ENCODE peak calls at places on chromosomes 1 and 21, in seven cellular contexts. I is IMR-90, D is transverse colon, P is Peyer's patch, J is ovary, G is K562, S is endothelial cell of umbilical vein. Y is an unnamed sample.
A peak's percentile ranks its signal among the peaks of the same experiment; 100 is the strongest.

GRCh38 chr21:42833439-42833815 is 45.9 kb downstream of the WDR4 start:
- DNase-seq in G (peak; percentile 62), S (no peak), D (peak; percentile 64), I (peak; percentile 5), P (peak; percentile 73), J (no peak), Y (no peak)

GRCh38 chr1:152495066-152495675 is 15.4 kb upstream of the LCE5A start:
- DNase-seq in S (peak; percentile 21), I (no peak), G (peak; percentile 44), D (peak; percentile 51), P (peak; percentile 79), J (no peak), Y (no peak)

GRCh38 chr1:115671176-115672062 is 29.6 kb downstream of the VANGL1 start:
- DNase-seq in P (peak; percentile 61), D (peak; percentile 58), I (peak; percentile 69), S (no peak), J (no peak), G (no peak), Y (no peak)

GRCh38 chr1:162087574-162087973 is 18.1 kb downstream of the NOS1AP start:
- DNase-seq in I (no peak), J (no peak), G (no peak), D (no peak), P (no peak), S (no peak), Y (no peak)

GRCh38 chr1:233057836-233058235 is 107.4 kb downstream of the NTPCR start:
- DNase-seq in I (no peak), G (no peak), P (no peak), J (no peak), S (no peak), D (no peak), Y (no peak)

GRCh38 chr1:211488641-211489040 is 3.3 kb downstream of the RD3 start:
- DNase-seq in D (no peak), I (no peak), G (no peak), S (no peak), P (peak; percentile 24), J (no peak), Y (no peak)

GRCh38 chr21:46618738-46619369 is 14.0 kb upstream of the S100B start:
- DNase-seq in D (no peak), I (peak; percentile 43), J (no peak), P (no peak), G (no peak), S (no peak), Y (no peak)

GRCh38 chr1:71565267-71565666 is 484.4 kb upstream of the ZRANB2 start:
- DNase-seq in S (no peak), I (peak; percentile 83), P (no peak), J (no peak), G (no peak), D (no peak), Y (no peak)

GRCh38 chr21:31145271-31145801 is 107.1 kb upstream of the KRTAP19-8 start:
- DNase-seq in S (no peak), G (no peak), J (no peak), I (peak; percentile 1), P (no peak), D (no peak), Y (no peak)

GRCh38 chr21:39666681-39667315 is 54.1 kb downstream of the B3GALT5 start:
- DNase-seq in G (no peak), I (no peak), S (no peak), D (no peak), P (no peak), J (no peak), Y (no peak)

GRCh38 chr1:212288614-212289013 is 3.4 kb downstream of the PPP2R5A start:
- DNase-seq in S (peak; percentile 34), I (peak; percentile 79), G (no peak), J (no peak), D (no peak), P (no peak), Y (peak; percentile 21)

GRCh38 chr1:198196630-198197029 is 39.8 kb downstream of the NEK7 start:
- DNase-seq in D (no peak), I (no peak), J (no peak), S (no peak), G (no peak), P (no peak), Y (no peak)

GRCh38 chr1:176880954-176881595 is 283.4 kb downstream of the ASTN1 start:
- DNase-seq in I (peak; percentile 62), G (peak; percentile 91), P (peak; percentile 71), S (peak; percentile 46), J (peak; percentile 61), D (peak; percentile 66), Y (peak; percentile 65)

GRCh38 chr1:187921426-187921825 is 1092.7 kb downstream of the PLA2G4A start:
- DNase-seq in I (peak; percentile 48), S (no peak), P (no peak), D (no peak), J (no peak), G (no peak), Y (no peak)

DNA sequence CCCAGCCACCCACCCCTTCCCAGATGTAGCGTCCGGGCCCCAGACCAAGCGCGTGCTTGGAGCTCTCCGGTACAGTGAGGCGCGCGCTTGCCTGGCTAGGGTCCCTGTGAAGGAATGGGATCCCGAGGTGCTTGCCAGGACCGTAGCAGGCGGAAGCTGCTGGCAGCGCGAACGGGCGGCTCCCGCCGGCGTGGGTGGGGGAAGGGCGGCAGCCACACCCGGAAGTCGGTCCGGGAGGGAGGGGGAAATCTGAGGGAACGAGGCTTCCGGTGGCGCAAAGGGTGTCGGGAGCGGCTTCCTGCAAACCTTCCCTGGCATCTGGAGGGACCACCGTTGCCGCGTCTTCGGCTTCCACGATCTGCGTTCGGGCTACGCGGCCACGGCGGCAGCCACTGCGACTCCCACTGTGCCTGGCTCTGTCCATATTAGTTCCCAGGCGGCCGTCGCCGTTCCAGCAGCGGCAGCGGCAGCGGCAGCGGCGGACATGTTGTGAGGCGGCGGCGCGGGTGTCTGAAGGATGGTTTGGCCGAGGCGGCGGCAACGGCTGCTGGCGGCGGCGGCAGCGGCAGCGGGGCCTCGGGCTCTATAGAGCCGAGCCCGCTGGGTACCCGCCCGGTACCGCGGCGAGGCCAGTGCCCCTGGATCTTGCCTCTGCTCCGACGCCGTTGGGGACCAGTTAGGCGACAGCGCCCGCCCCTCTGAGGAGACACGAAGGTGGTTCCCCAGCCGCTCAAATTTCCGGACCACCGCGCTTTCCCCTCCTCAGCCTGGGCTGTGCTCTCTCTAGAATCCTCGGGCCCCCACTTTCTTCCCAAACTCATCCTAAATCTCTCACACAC is at the start of gene DR1:
- DNase-seq in J (peak; percentile 97), P (peak; percentile 96), D (peak; percentile 95), G (peak; percentile 91), I (peak; percentile 95), S (peak; percentile 94), Y (peak; percentile 74)
- TF ChIP-seq POLR2A in J (peak; percentile 84), P (peak; percentile 89), D (peak; percentile 95), G (peak; percentile 98), I (peak; percentile 91), S (peak; percentile 93), Y (peak; percentile 83)

GRCh38 chr1:41649445-41650175 is 165.1 kb upstream of the EDN2 start:
- DNase-seq in S (no peak), D (no peak), G (no peak), P (no peak), J (no peak), I (no peak), Y (no peak)

GRCh38 chr1:41647202-41648135 is 163.0 kb upstream of the EDN2 start:
- DNase-seq in S (no peak), D (peak; percentile 2), I (no peak), G (no peak), P (no peak), J (no peak), Y (no peak)

GRCh38 chr1:41650176-41650519 is 165.7 kb upstream of the EDN2 start:
- DNase-seq in P (no peak), S (no peak), D (no peak), I (no peak), G (no peak), J (no peak), Y (no peak)

GRCh38 chr1:41648844-41649243 is 164.4 kb upstream of the EDN2 start:
- DNase-seq in G (no peak), J (no peak), S (no peak), P (no peak), D (peak; percentile 4), I (no peak), Y (no peak)

DNA sequence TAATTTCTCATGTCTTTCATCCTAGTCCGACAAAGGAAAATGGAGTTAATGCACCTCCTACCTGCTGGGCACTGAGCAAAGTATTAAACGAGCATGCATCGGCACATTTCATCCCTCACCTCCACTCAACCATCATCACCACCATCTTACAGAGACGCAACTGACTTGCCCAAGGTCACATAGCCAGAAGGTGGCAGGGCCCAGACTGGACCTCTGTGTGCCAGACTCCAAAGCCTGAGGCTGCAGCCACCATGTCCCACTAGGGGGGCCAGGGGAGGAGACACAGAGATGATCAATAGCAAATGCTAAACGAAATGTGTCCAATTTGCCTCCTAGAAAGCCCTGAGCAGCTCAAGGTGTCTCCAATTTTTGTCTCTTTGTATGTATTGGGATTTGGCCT is 163.7 kb upstream of the EDN2 start:
- DNase-seq in I (no peak), J (no peak), D (no peak), G (no peak), S (no peak), P (no peak), Y (no peak)
- TF ChIP-seq POLR2A in I (no peak), J (no peak), D (no peak), G (no peak), S (no peak), P (no peak), Y (no peak)

GRCh38 chr1:200894712-200895447 is at the start of gene INAVA:
- DNase-seq in J (no peak), I (no peak), P (peak; percentile 86), G (no peak), D (peak; percentile 88), S (no peak), Y (no peak)
- TF ChIP-seq POLR2A in J (no peak), I (no peak), P (peak; percentile 99), G (no peak), D (peak; percentile 99), S (no peak), Y (no peak)

DNA sequence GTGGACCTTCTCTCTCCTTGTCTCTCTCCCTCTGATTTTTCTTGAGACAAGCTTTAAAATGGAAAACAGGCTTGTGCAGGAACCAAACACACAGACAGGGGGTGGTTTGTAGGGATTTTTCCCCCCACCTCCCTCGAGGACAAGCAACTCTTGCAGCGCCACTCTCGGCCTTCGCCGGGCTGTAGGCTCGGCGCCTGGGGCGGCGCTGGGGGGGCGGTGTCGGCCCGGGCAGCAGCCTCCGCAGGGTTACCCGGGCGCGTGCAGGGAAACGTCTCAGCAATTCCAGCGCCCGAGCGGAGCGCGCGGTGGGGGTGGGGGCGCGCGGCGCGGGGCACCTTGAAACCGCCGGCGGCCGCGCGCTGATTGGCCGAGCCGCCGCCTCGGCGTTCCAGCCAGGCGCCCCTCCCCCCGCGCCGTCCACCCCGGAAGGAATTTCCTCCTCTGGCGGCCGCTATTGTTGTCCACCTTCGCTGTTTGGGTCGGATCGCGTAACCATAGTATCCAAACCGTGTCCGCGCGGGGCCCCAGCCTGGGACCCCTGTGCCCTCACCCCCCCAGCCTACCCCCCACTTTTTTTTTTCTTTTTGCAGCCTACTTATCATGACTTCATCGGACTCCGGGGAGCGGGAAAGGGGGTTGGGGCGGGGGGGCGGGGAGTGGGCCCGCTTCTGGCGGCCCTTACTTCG is 59.8 kb upstream of the ACOT11 start:
- DNase-seq in D (peak; percentile 95), I (peak; percentile 80), J (peak; percentile 97), P (peak; percentile 95), G (peak; percentile 98), S (peak; percentile 87), Y (peak; percentile 92)
- TF ChIP-seq POLR2A in D (peak; percentile 33), I (no peak), J (peak; percentile 44), P (peak; percentile 38), G (peak; percentile 52), S (peak; percentile 24), Y (no peak)